ENCODE peak calls at places on chromosomes 5 and 9, in eight cellular contexts. R is stomach, S is right lobe of liver, C is IMR-90, Y is sigmoid colon, W is A549, H is uterus, Z is upper lobe of left lung. Q is an unnamed sample. For H3K4me1, the result is how much of the 10 kb centered on the place peaks cover.

GRCh38 chr9:128072144-128073021 is 4.4 kb downstream of the SLC25A25 start:
- DNase-seq in C (peak), S (peak), Y (peak), R (peak), H (peak), W (peak), Z (peak), Q (peak)

GRCh38 chr5:14265574-14265973 is 122.4 kb downstream of the TRIO start:
- DNase-seq in R (no peak), W (peak), Z (no peak), S (no peak), Y (no peak), H (no peak), C (peak), Q (no peak)

GRCh38 chr5:56802235-56802634 is 13.1 kb upstream of the MAP3K1 start:
- DNase-seq in Z (no peak), W (no peak), Y (no peak), C (no peak), H (no peak), R (no peak), S (no peak), Q (no peak)

GRCh38 chr5:170782438-170782837 is 1.1 kb upstream of the GABRP start:
- DNase-seq in W (no peak), Z (no peak), Y (no peak), C (no peak), S (no peak), H (no peak), R (peak), Q (peak)

GRCh38 chr9:37859043-37859442 is 44.9 kb downstream of the SLC25A51 start:
- DNase-seq in Y (no peak), Z (no peak), S (no peak), R (no peak), H (no peak), W (peak), C (peak), Q (no peak)

GRCh38 chr9:93413530-93413929 is 38.0 kb upstream of the FAM120A start:
- DNase-seq in W (no peak), C (no peak), S (no peak), R (no peak), Y (no peak), Z (no peak), H (no peak), Q (no peak)

GRCh38 chr5:134440185-134440755 is 28.6 kb upstream of the CDKN2AIPNL start:
- DNase-seq in H (no peak), S (no peak), Z (no peak), R (no peak), Y (no peak), C (no peak), W (no peak), Q (no peak)

GRCh38 chr9:125119643-125120286 is 23.6 kb downstream of the SCAI start:
- DNase-seq in Y (no peak), R (no peak), W (no peak), S (no peak), H (no peak), C (peak), Z (no peak), Q (no peak)

GRCh38 chr5:389891-390290 is 53.1 kb upstream of the EXOC3 start:
- DNase-seq in Y (no peak), S (no peak), C (no peak), R (no peak), Z (no peak), H (no peak), W (no peak), Q (no peak)

GRCh38 chr5:51414516-51414915 is 31.3 kb downstream of the ISL1 start:
- DNase-seq in R (no peak), C (no peak), W (no peak), S (no peak), H (no peak), Y (no peak), Z (no peak), Q (no peak)

GRCh38 chr5:37814699-37815098 is 25.1 kb downstream of the GDNF start:
- DNase-seq in H (no peak), S (no peak), C (peak), W (no peak), Z (no peak), Y (no peak), R (no peak), Q (no peak)

GRCh38 chr9:2086971-2087370 is 71.8 kb downstream of the SMARCA2 start:
- DNase-seq in Y (no peak), C (no peak), Z (no peak), S (no peak), H (no peak), R (no peak), W (no peak), Q (no peak)

GRCh38 chr5:173781826-173782670 is 106.1 kb upstream of the CPEB4 start:
- DNase-seq in Y (peak), W (peak), C (peak), S (peak), Z (peak), R (peak), H (peak), Q (peak)

GRCh38 chr9:96514108-96514824 is 64.3 kb downstream of the HABP4 start:
- DNase-seq in C (peak), W (no peak), Y (no peak), R (no peak), Z (no peak), S (no peak), H (no peak), Q (no peak)

GRCh38 chr5:133341296-133341695 is 271.0 kb downstream of the FSTL4 start:
- DNase-seq in R (no peak), H (no peak), S (no peak), Y (peak), W (no peak), Z (no peak), C (no peak), Q (no peak)

GRCh38 chr9:107213561-107214028 is 69.5 kb upstream of the RAD23B start:
- DNase-seq in Z (peak), S (no peak), W (peak), C (peak), H (no peak), Y (no peak), R (no peak), Q (peak)

GRCh38 chr9:2469681-2470141 is 151.9 kb upstream of the VLDLR start:
- DNase-seq in S (no peak), R (peak), Z (peak), C (peak), W (peak), Y (no peak), H (peak), Q (peak)

GRCh38 chr9:83957029-83957513 is 22.9 kb downstream of the HNRNPK start:
- DNase-seq in R (no peak), W (no peak), Z (no peak), S (no peak), H (no peak), C (no peak), Y (no peak), Q (no peak)

GRCh38 chr9:88387733-88388202 is 476 bp upstream of the SPIN1 start:
- DNase-seq in Y (peak), Z (peak), C (peak), H (peak), R (peak), S (peak), W (peak), Q (peak)

GRCh38 chr5:124927735-124928134 is 181.3 kb upstream of the ZNF608 start:
- DNase-seq in H (no peak), S (no peak), C (peak), W (no peak), Y (no peak), R (no peak), Z (no peak), Q (no peak)

GRCh38 chr9:73916016-73916673 is 581.0 kb upstream of the RORB start:
- DNase-seq in Y (no peak), Z (no peak), H (no peak), C (no peak), S (no peak), W (peak), R (no peak), Q (no peak)

GRCh38 chr5:158200624-158201023 is 341.7 kb upstream of the CLINT1 start:
- DNase-seq in S (no peak), R (no peak), Z (no peak), H (no peak), Y (no peak), W (no peak), C (no peak), Q (no peak)

GRCh38 chr9:71774917-71775316 is 6.6 kb upstream of the CEMIP2 start:
- DNase-seq in H (no peak), W (no peak), Z (no peak), C (no peak), R (no peak), S (no peak), Y (no peak), Q (no peak)

GRCh38 chr9:8825600-8826147 is 1026.1 kb upstream of the DMAC1 start:
- DNase-seq in S (no peak), H (no peak), Y (no peak), R (no peak), Z (no peak), C (no peak), W (no peak), Q (no peak)

GRCh38 chr9:27184556-27185351 is 75.7 kb downstream of the TEK start:
- DNase-seq in H (peak), Y (no peak), C (no peak), S (no peak), Z (peak), R (peak), W (no peak), Q (peak)

GRCh38 chr5:15575566-15576195 is 75.7 kb downstream of the FBXL7 start:
- DNase-seq in R (no peak), C (peak), W (no peak), H (no peak), S (no peak), Y (no peak), Z (no peak), Q (no peak)

GRCh38 chr5:14089198-14089597 is 53.9 kb upstream of the TRIO start:
- DNase-seq in S (no peak), Y (no peak), W (no peak), Z (no peak), R (no peak), H (no peak), C (no peak), Q (no peak)

GRCh38 chr5:135243194-135244191 is 155.5 kb downstream of the MACROH2A1 start:
- DNase-seq in W (no peak), R (peak), Z (no peak), S (no peak), H (peak), C (no peak), Y (peak), Q (peak)

DNA sequence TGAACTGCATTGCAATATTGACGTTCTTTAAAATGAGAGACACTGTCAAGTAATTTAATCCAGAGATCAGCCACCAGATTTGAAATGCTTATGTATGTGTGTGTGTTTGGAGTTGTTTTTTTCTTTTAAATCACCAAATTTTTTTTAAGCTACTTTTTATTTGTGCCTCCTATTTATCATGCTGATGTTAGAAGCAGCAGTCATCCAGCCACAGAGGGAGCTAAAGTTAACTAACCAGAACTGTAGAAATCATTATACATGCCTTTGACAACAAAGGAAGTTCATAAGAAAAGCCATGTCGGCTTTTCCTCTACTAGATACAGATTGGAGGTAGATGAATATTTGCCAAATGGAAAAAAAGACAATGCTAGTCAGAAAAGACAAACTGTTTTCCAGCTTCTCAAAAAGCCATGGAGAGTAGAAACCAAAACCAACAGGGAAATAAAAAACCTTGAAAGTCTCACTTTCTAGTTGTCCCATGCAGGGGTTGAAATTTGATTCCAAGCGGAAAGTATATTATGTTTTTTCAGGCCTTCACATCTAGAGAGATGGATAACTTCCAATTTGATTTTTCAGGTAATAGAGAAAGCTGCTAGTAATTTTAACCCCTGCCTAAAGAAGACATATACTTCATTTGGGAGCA is 4.5 kb downstream of the PURA start:
- DNase-seq in H (no peak), Y (no peak), Z (no peak), R (no peak), S (no peak), W (peak), C (peak), Q (no peak)
- TF ChIP-seq POLR2A in H (no peak), Y (no peak), Z (no peak), R (no peak), S (no peak), W (no peak), C (no peak), Q (no peak)

DNA sequence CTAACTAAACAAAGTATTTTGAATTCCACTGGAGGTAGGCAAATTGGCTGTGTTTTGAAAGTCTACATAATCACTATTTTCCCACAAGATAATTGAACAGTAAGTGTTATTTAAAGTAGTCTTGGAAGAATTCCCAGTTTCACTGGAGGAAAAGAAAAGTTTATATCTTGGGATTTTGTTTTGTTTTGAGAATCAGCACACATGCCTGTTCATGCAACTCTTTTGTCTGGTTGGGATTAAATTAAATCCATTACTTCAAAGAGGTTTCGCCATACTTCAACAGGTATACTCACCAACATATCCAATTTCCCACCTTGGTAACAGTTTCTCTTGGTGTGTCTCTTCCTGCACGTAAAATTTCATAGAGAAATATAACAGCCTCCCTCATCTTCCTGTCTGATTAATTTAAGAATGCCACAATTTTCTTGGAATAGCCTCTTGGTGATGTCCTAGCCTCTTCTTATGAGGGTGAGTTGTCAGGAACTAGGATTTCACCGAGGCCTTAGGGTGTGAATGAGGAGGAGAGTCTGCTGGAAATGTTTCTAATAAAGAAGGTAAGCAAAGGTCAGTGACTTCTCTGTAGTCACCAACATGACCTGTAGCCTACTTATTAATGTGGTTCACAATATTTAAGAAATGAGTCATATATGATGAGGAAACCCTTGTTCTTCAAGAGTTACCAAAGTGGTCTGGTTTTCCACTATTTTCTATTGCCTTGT is 48.1 kb downstream of the ITGA2 start:
- DNase-seq in Y (no peak), R (no peak), Z (no peak), C (peak), H (no peak), W (peak), S (no peak), Q (no peak)
- H3K4me1 ChIP-seq in Y (under half), R (under half), Z (under half), C (under half), H (under half), W (half or more), S (under half), Q (under half)

DNA sequence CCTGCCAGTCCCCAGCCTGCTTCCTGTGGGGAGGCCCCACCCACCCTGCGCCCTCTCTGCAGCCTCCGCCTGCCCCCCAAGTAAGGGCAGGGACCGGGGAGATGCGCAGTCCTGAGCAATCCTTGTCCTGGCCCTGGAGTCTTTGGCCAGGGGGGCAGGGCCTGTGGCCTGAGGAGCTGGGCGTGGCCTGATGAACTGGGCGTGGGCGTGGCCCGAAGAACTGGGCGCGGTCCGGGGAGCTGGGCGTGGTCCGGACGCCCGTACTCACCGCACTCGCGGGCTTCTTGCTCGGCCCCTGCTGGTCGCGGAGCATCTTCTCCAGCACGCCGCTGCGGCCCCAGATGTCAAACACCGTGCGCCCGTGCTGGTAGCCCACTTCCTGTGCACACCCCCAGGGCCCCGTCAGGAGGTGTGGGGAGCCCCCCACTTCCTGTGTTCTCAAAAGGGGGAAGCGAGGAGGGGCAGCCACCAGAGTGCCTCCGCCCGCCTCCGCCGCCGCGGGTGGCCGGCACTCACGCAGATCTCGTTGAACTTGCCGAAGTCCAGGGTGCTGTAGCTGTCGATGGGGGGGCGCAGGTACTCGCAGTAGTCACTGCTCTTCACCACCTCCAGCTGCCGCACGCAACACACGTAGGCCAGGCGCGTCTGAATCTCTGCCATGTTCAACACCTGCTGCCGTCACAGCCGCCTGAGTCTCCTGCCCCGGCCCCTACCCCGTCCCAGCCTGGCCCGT is 2.7 kb upstream of the NSMF start:
- DNase-seq in H (peak), S (peak), R (peak), W (peak), C (no peak), Y (peak), Z (peak), Q (no peak)
- TF ChIP-seq CTCF in H (no peak), S (no peak), R (no peak), W (no peak), C (no peak), Y (no peak), Z (no peak), Q (no peak)

GRCh38 chr5:140639093-140639821 is at the start of gene TMCO6:
- DNase-seq in Z (peak), Y (peak), S (peak), H (peak), W (peak), R (peak), C (peak), Q (peak)
- TF ChIP-seq POLR2A in Z (peak), Y (peak), S (peak), H (peak), W (peak), R (no peak), C (no peak), Q (peak)

DNA sequence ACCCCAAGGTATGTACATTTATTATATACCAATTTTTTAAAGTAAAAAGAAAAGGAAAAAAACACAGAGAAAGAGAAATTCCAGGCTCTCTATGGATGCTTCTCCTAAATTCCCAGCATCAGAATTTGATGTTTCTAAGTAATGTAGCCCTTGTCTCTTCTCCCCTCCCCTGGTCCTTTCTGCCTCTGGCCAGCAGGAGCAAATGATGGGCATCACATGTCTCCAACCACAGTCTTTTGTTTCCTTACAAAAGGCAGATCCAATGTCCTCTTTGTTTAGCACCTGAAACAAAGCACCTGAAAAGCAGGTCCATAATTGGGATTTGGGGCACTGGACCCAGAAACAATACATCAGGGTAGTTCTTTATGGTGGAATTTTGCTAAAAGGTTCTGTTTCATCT is 50.4 kb upstream of the APC start:
- DNase-seq in R (no peak), H (no peak), S (no peak), W (no peak), C (no peak), Y (no peak), Z (no peak), Q (no peak)
- H3K4me1 ChIP-seq in R (under half), H (under half), S (under half), W (under half), C (under half), Y (under half), Z (under half), Q (under half)

DNA sequence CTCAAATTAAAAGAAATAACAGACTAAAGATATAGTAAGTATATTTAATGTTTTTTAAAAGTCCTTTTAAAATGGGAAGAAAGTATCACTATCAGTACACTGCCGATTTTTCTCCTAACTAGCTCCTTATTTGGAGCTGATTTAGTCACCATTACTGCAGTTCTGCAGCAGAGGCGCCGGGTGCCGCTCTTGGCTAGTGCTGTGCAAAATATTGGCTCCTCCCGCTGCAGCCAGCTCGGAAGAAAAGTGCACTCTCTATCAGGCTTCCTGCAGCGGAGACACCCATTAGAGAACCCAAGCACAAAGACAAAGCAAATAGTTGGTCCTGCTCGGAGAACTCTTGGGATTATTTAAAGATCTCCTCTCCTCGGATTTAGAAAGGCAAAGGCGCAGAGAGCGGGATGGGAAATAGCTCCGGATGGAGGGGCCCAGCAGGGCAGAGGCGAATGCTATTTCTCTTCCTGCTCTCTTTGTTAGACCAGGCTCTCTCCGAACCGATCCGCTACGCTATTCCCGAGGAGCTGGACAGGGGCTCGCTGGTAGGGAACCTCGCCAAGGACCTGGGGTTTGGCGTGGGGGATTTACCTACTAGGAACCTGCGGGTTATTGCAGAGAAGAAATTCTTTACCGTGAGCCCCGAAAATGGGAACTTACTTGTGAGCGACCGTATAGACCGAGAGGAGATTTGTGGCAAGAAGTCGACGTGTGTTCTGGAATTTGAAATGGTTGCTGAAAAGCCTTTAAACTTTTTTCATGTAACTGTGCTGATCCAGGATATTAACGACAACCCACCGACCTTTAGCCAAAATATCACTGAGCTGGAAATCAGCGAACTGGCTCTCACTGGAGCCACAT is at the start of gene PCDHGB3:
- DNase-seq in Y (no peak), Z (no peak), W (peak), R (no peak), S (no peak), H (no peak), C (peak), Q (peak)
- TF ChIP-seq CTCF in Y (no peak), Z (no peak), W (peak), R (no peak), S (no peak), H (no peak), C (peak), Q (peak)

GRCh38 chr9:131398204-131398603 is 4.3 kb downstream of the PRRC2B start:
- DNase-seq in Y (no peak), H (no peak), C (no peak), R (peak), S (peak), Z (peak), W (no peak), Q (peak)
- TF ChIP-seq POLR2A in Y (no peak), H (no peak), C (no peak), R (no peak), S (no peak), Z (no peak), W (no peak), Q (no peak)

GRCh38 chr9:134641989-134642384 is 384 bp downstream of the COL5A1 start:
- DNase-seq in S (no peak), R (no peak), Z (no peak), Y (no peak), W (no peak), H (no peak), C (no peak), Q (no peak)
- H3K4me1 ChIP-seq in S (under half), R (under half), Z (under half), Y (under half), W (half or more), H (under half), C (under half), Q (under half)